ENCODE peak calls at places on chromosomes 6 and 20, in seven cellular contexts. I is H54; B is ELR; S is stimulated activated naive CD8-positive, alpha-beta T cell treated with anti-CD3 and anti-CD28 coated beads, Interleukin-15, Interleukin-2, amounts not matched to agents 100 U/mL and 50 U/mL, for 24 hours; X is tibial artery; N is GM20000; Q is adrenal gland. E is an unnamed sample.

GRCh38 chr6:133159269-133159795 is 81.8 kb upstream of the EYA4 start:
- DNase-seq in Q (no peak), B (peak; percentile 17), N (no peak), S (no peak), I (no peak), X (no peak), E (no peak)

GRCh38 chr6:162907876-162908481 is 180.2 kb downstream of the PACRG start:
- DNase-seq in X (no peak), N (no peak), Q (no peak), B (peak; percentile 58), S (no peak), I (no peak), E (peak; percentile 42)

GRCh38 chr6:119322715-119323350 is 26.7 kb downstream of the MAN1A1 start:
- DNase-seq in S (no peak), Q (no peak), I (no peak), X (no peak), B (no peak), N (no peak), E (no peak)

GRCh38 chr6:15268130-15268908 is 22.4 kb downstream of the JARID2 start:
- DNase-seq in X (no peak), S (no peak), I (no peak), Q (no peak), B (no peak), N (no peak), E (no peak)

GRCh38 chr6:104600659-104600971 is 259.1 kb downstream of the HACE1 start:
- DNase-seq in I (no peak), X (no peak), S (no peak), B (no peak), N (no peak), Q (no peak), E (no peak)

GRCh38 chr20:10611357-10611756 is 62.4 kb downstream of the JAG1 start:
- DNase-seq in Q (no peak), S (peak; percentile 8), I (no peak), B (peak; percentile 51), N (peak; percentile 36), X (peak; percentile 40), E (peak; percentile 69)

GRCh38 chr6:161813156-161813555 is 539.3 kb upstream of the AGPAT4 start:
- DNase-seq in X (no peak), Q (no peak), S (no peak), I (no peak), B (no peak), N (no peak), E (no peak)

GRCh38 chr6:163836916-163837660 is 422.6 kb downstream of the QKI start:
- DNase-seq in X (no peak), N (no peak), S (no peak), B (no peak), Q (no peak), I (no peak), E (no peak)

GRCh38 chr6:156779206-156780116 is 2.3 kb downstream of the ARID1B start:
- DNase-seq in I (no peak), X (peak; percentile 40), S (peak; percentile 68), B (peak; percentile 52), Q (peak; percentile 62), N (peak; percentile 68), E (peak; percentile 48)

GRCh38 chr20:18832801-18833200 is 19.2 kb downstream of the SCP2D1 start:
- DNase-seq in S (no peak), N (no peak), I (no peak), B (no peak), Q (no peak), X (no peak), E (no peak)

GRCh38 chr20:33566781-33567603 is 77.1 kb downstream of the CBFA2T2 start:
- DNase-seq in X (no peak), B (no peak), I (no peak), Q (no peak), S (no peak), N (no peak), E (no peak)

GRCh38 chr20:2604506-2604835 is 48.0 kb upstream of the NOP56 start:
- DNase-seq in S (no peak), I (no peak), X (no peak), N (no peak), Q (no peak), B (no peak), E (no peak)

GRCh38 chr6:110034637-110035096 is 56.6 kb downstream of the GPR6 start:
- DNase-seq in Q (no peak), X (no peak), S (no peak), N (no peak), I (no peak), B (no peak), E (no peak)

GRCh38 chr6:14450133-14451040 is 332.8 kb downstream of the CD83 start:
- DNase-seq in N (no peak), B (no peak), I (no peak), S (no peak), Q (no peak), X (no peak), E (no peak)

GRCh38 chr20:4919047-4919704 is 82.1 kb downstream of the SLC23A2 start:
- DNase-seq in N (no peak), Q (no peak), S (no peak), I (no peak), X (no peak), B (no peak), E (no peak)

GRCh38 chr20:60233006-60233405 is 274.8 kb downstream of the CDH26 start:
- DNase-seq in S (no peak), X (no peak), B (no peak), N (no peak), Q (no peak), I (no peak), E (no peak)

GRCh38 chr20:42530855-42531674 is 658.6 kb downstream of the PTPRT start:
- DNase-seq in B (peak; percentile 11), I (peak; percentile 11), X (no peak), S (no peak), Q (peak; percentile 22), N (peak; percentile 32), E (no peak)

GRCh38 chr6:7087066-7087465 is 20.7 kb upstream of the RREB1 start:
- DNase-seq in B (peak; percentile 48), S (no peak), I (no peak), X (no peak), N (no peak), Q (no peak), E (no peak)

GRCh38 chr6:108942556-108943492 is 94.6 kb downstream of the ARMC2 start:
- DNase-seq in B (no peak), I (no peak), N (no peak), X (no peak), Q (no peak), S (peak; percentile 60), E (no peak)

GRCh38 chr6:3819161-3820110 is 29.7 kb upstream of the FAM50B start:
- DNase-seq in B (no peak), S (no peak), X (no peak), Q (no peak), I (no peak), N (no peak), E (no peak)

GRCh38 chr6:2733324-2733723 is 17.4 kb downstream of the MYLK4 start:
- DNase-seq in N (peak; percentile 82), X (peak; percentile 82), Q (peak; percentile 60), I (no peak), B (peak; percentile 34), S (peak; percentile 51), E (no peak)

GRCh38 chr6:163392533-163392932 is 22.0 kb upstream of the QKI start:
- DNase-seq in N (no peak), B (peak; percentile 36), Q (peak; percentile 47), I (no peak), S (no peak), X (peak; percentile 45), E (peak; percentile 73)

E was measured in MCF 10A.